ENCODE peak calls at places on chromosomes 7 and 10, in four cellular contexts. Z, A, V and F are unnamed samples.

GRCh38 chr10:15325243-15326002 is 45.7 kb downstream of the FAM171A1 start:
- DNase-seq in Z (no peak), A (no peak), V (no peak), F (peak; percentile 76)

GRCh38 chr7:155454183-155455112 is 3.5 kb upstream of the EN2 start:
- DNase-seq in Z (no peak), A (no peak), V (no peak), F (no peak)

GRCh38 chr7:19122018-19122588 is 4.7 kb upstream of the TWIST1 start:
- DNase-seq in Z (no peak), A (no peak), V (no peak), F (peak; percentile 89)

GRCh38 chr7:111855842-111856227 is 293.5 kb upstream of the IMMP2L start:
- DNase-seq in Z (no peak), A (no peak), V (peak; percentile 23), F (peak; percentile 22)

GRCh38 chr10:33886299-33886698 is 551.8 kb upstream of the NRP1 start:
- DNase-seq in Z (no peak), A (no peak), V (no peak), F (no peak)

GRCh38 chr7:55575098-55575497 is 2.8 kb upstream of the VOPP1 start:
- DNase-seq in Z (no peak), A (no peak), V (no peak), F (no peak)

GRCh38 chr7:51187941-51188340 is 128.7 kb downstream of the COBL start:
- DNase-seq in Z (no peak), A (no peak), V (peak; percentile 23), F (no peak)

GRCh38 chr10:95391570-95392249 is 100.9 kb upstream of the PDLIM1 start:
- DNase-seq in Z (no peak), A (no peak), V (no peak), F (peak; percentile 44)

GRCh38 chr10:97053285-97053684 is 132.5 kb downstream of the SLIT1 start:
- DNase-seq in Z (no peak), A (no peak), V (no peak), F (no peak)

GRCh38 chr7:26428571-26428970 is 136.9 kb downstream of the SNX10 start:
- DNase-seq in Z (no peak), A (no peak), V (no peak), F (no peak)

GRCh38 chr7:139494835-139495568 is 11.5 kb upstream of the KLRG2 start:
- DNase-seq in Z (no peak), A (no peak), V (no peak), F (no peak)

GRCh38 chr7:31316876-31317275 is 23.6 kb downstream of the NEUROD6 start:
- DNase-seq in Z (no peak), A (no peak), V (no peak), F (no peak)

GRCh38 chr10:101716891-101717659 is 22.1 kb upstream of the FBXW4 start:
- DNase-seq in Z (no peak), A (no peak), V (no peak), F (no peak)

GRCh38 chr7:143931739-143932138 is 3.3 kb upstream of the OR2F2 start:
- DNase-seq in Z (no peak), A (no peak), V (no peak), F (peak; percentile 82)

GRCh38 chr7:142606081-142606480 is 143.2 kb upstream of the PRSS1 start:
- DNase-seq in Z (no peak), A (no peak), V (no peak), F (no peak)

GRCh38 chr10:123748711-123749110 is 82.6 kb downstream of the GPR26 start:
- DNase-seq in Z (no peak), A (no peak), V (no peak), F (no peak)

GRCh38 chr10:77609781-77610272 is 27.8 kb downstream of the KCNMA1 start:
- DNase-seq in Z (no peak), A (no peak), V (no peak), F (peak; percentile 62)

GRCh38 chr10:73625004-73625883 is 16.0 kb downstream of the MYOZ1 start:
- DNase-seq in Z (no peak), A (no peak), V (no peak), F (peak; percentile 27)

GRCh38 chr7:80432166-80432565 is 79.7 kb downstream of the GNAT3 start:
- DNase-seq in Z (no peak), A (no peak), V (no peak), F (no peak)

GRCh38 chr7:83684928-83685327 is 36.0 kb upstream of the SEMA3E start:
- DNase-seq in Z (no peak), A (no peak), V (no peak), F (no peak)

GRCh38 chr7:128115821-128116723 is 84.8 kb upstream of the LRRC4 start:
- DNase-seq in Z (no peak), A (no peak), V (no peak), F (no peak)

GRCh38 chr10:119834188-119834587 is 38.5 kb downstream of the MCMBP start:
- DNase-seq in Z (no peak), A (no peak), V (no peak), F (peak; percentile 4)

GRCh38 chr10:131211965-131212619 is 99.4 kb downstream of the TCERG1L start:
- DNase-seq in Z (no peak), A (no peak), V (no peak), F (no peak)

GRCh38 chr7:44159824-44160630 is 18.9 kb upstream of the MYL7 start:
- DNase-seq in Z (no peak), A (no peak), V (no peak), F (no peak)

GRCh38 chr7:101608772-101609713 is 20.1 kb downstream of the MYL10 start:
- DNase-seq in Z (no peak), A (no peak), V (no peak), F (no peak)